ENCODE peak calls at places on chromosomes 11 and 22, in eight cellular contexts. One of them, this sample, is unnamed.

GRCh38 chr22:32206774-32207758 is 2.2 kb upstream of the RFPL2 start:
- DNase-seq in left lung: no peak
- DNase-seq in uterus: no peak
- DNase-seq in stimulated activated CD4-positive, alpha-beta T cell treated with anti-CD3 and anti-CD28 coated beads, TNF-alpha, amount 100 ng/mL, for 4 hours: no peak
- DNase-seq in neural crest cell: no peak
- DNase-seq in small intestine: peak
- DNase-seq in HL-60: peak
- DNase-seq in cardiac septum: peak
- DNase-seq in this sample: no peak

GRCh38 chr22:45968751-45969413 is 8.1 kb downstream of the WNT7B start:
- DNase-seq in HL-60: no peak
- DNase-seq in small intestine: no peak
- DNase-seq in stimulated activated CD4-positive, alpha-beta T cell treated with anti-CD3 and anti-CD28 coated beads, TNF-alpha, amount 100 ng/mL, for 4 hours: no peak
- DNase-seq in uterus: no peak
- DNase-seq in neural crest cell: no peak
- DNase-seq in left lung: no peak
- DNase-seq in cardiac septum: no peak
- DNase-seq in this sample: no peak

GRCh38 chr11:96760815-96761214 is 371.0 kb downstream of the JRKL start:
- DNase-seq in neural crest cell: no peak
- DNase-seq in stimulated activated CD4-positive, alpha-beta T cell treated with anti-CD3 and anti-CD28 coated beads, TNF-alpha, amount 100 ng/mL, for 4 hours: no peak
- DNase-seq in HL-60: no peak
- DNase-seq in small intestine: no peak
- DNase-seq in left lung: no peak
- DNase-seq in cardiac septum: no peak
- DNase-seq in uterus: no peak
- DNase-seq in this sample: no peak

GRCh38 chr11:12381875-12382274 is 4.5 kb downstream of the PARVA start:
- DNase-seq in left lung: no peak
- DNase-seq in cardiac septum: no peak
- DNase-seq in neural crest cell: no peak
- DNase-seq in uterus: no peak
- DNase-seq in small intestine: no peak
- DNase-seq in stimulated activated CD4-positive, alpha-beta T cell treated with anti-CD3 and anti-CD28 coated beads, TNF-alpha, amount 100 ng/mL, for 4 hours: no peak
- DNase-seq in HL-60: no peak
- DNase-seq in this sample: no peak

GRCh38 chr11:10623797-10624761 is 55.6 kb upstream of the LYVE1 start:
- DNase-seq in small intestine: peak
- DNase-seq in neural crest cell: peak
- DNase-seq in left lung: peak
- DNase-seq in cardiac septum: no peak
- DNase-seq in HL-60: peak
- DNase-seq in stimulated activated CD4-positive, alpha-beta T cell treated with anti-CD3 and anti-CD28 coated beads, TNF-alpha, amount 100 ng/mL, for 4 hours: no peak
- DNase-seq in uterus: no peak
- DNase-seq in this sample: peak

GRCh38 chr11:114416441-114416928 is 16.0 kb downstream of the RBM7 start:
- DNase-seq in cardiac septum: no peak
- DNase-seq in small intestine: no peak
- DNase-seq in left lung: no peak
- DNase-seq in HL-60: peak
- DNase-seq in neural crest cell: no peak
- DNase-seq in uterus: no peak
- DNase-seq in stimulated activated CD4-positive, alpha-beta T cell treated with anti-CD3 and anti-CD28 coated beads, TNF-alpha, amount 100 ng/mL, for 4 hours: no peak
- DNase-seq in this sample: no peak

GRCh38 chr22:46070722-46071450 is 79.4 kb upstream of the PPARA start:
- DNase-seq in HL-60: peak
- DNase-seq in small intestine: peak
- DNase-seq in cardiac septum: peak
- DNase-seq in uterus: peak
- DNase-seq in left lung: peak
- DNase-seq in neural crest cell: no peak
- DNase-seq in stimulated activated CD4-positive, alpha-beta T cell treated with anti-CD3 and anti-CD28 coated beads, TNF-alpha, amount 100 ng/mL, for 4 hours: peak
- DNase-seq in this sample: peak

GRCh38 chr22:29255064-29255621 is 12.6 kb downstream of the RHBDD3 start:
- DNase-seq in HL-60: no peak
- DNase-seq in stimulated activated CD4-positive, alpha-beta T cell treated with anti-CD3 and anti-CD28 coated beads, TNF-alpha, amount 100 ng/mL, for 4 hours: no peak
- DNase-seq in cardiac septum: no peak
- DNase-seq in left lung: no peak
- DNase-seq in small intestine: no peak
- DNase-seq in neural crest cell: no peak
- DNase-seq in uterus: no peak
- DNase-seq in this sample: no peak

GRCh38 chr11:102560555-102561011 is 30.0 kb upstream of the MMP7 start:
- DNase-seq in HL-60: peak
- DNase-seq in neural crest cell: no peak
- DNase-seq in stimulated activated CD4-positive, alpha-beta T cell treated with anti-CD3 and anti-CD28 coated beads, TNF-alpha, amount 100 ng/mL, for 4 hours: no peak
- DNase-seq in cardiac septum: no peak
- DNase-seq in left lung: no peak
- DNase-seq in small intestine: peak
- DNase-seq in uterus: no peak
- DNase-seq in this sample: no peak

GRCh38 chr11:69419662-69420061 is 61.8 kb upstream of the LINC01488 start:
- DNase-seq in uterus: no peak
- DNase-seq in left lung: no peak
- DNase-seq in HL-60: no peak
- DNase-seq in cardiac septum: no peak
- DNase-seq in neural crest cell: no peak
- DNase-seq in small intestine: no peak
- DNase-seq in stimulated activated CD4-positive, alpha-beta T cell treated with anti-CD3 and anti-CD28 coated beads, TNF-alpha, amount 100 ng/mL, for 4 hours: no peak
- DNase-seq in this sample: no peak